ENCODE peak calls at places on chromosomes 12 and 14, in eight cellular contexts. B, N, V, E, L, Y, S and K are unnamed samples.
A peak's percentile ranks its signal among the peaks of the same experiment; 100 is the strongest.

GRCh38 chr14:98965061-98965460 is 306.9 kb downstream of the BCL11B start:
- DNase-seq in B (no peak), N (no peak), V (no peak), E (no peak), L (no peak), Y (no peak), S (no peak), K (peak; percentile 18)

GRCh38 chr12:42756841-42757661 is 167.5 kb upstream of the PRICKLE1 start:
- DNase-seq in B (no peak), N (peak; percentile 97), V (peak; percentile 76), E (peak; percentile 93), L (peak; percentile 46), Y (no peak), S (peak; percentile 94), K (peak; percentile 68)

GRCh38 chr12:112664569-112664968 is 127.0 kb upstream of the RPH3A start:
- DNase-seq in B (no peak), N (peak; percentile 42), V (peak; percentile 78), E (peak; percentile 69), L (peak; percentile 59), Y (no peak), S (peak; percentile 27), K (peak; percentile 52)

GRCh38 chr14:103391048-103391447 is 5.8 kb downstream of the MARK3 start:
- DNase-seq in B (no peak), N (peak; percentile 63), V (peak; percentile 66), E (peak; percentile 41), L (no peak), Y (peak; percentile 42), S (peak; percentile 21), K (peak; percentile 62)

GRCh38 chr14:55332654-55333570 is 61.7 kb downstream of the FBXO34 start:
- DNase-seq in B (no peak), N (no peak), V (no peak), E (no peak), L (no peak), Y (no peak), S (no peak), K (no peak)

GRCh38 chr14:22829661-22830328 is at the start of gene MRPL52:
- DNase-seq in B (peak; percentile 85), N (peak; percentile 91), V (peak; percentile 87), E (peak; percentile 87), L (no peak), Y (peak; percentile 90), S (peak; percentile 89), K (peak; percentile 89)

GRCh38 chr14:101005447-101005846 is 101.9 kb upstream of the RTL1 start:
- DNase-seq in B (peak; percentile 6), N (no peak), V (no peak), E (no peak), L (no peak), Y (no peak), S (no peak), K (peak; percentile 9)

GRCh38 chr12:60205500-60205899 is 609.7 kb downstream of the SLC16A7 start:
- DNase-seq in B (no peak), N (peak; percentile 59), V (peak; percentile 10), E (peak; percentile 61), L (no peak), Y (no peak), S (no peak), K (no peak)

GRCh38 chr12:127399451-127399850 is 867.5 kb upstream of the TMEM132C start:
- DNase-seq in B (no peak), N (peak; percentile 29), V (no peak), E (no peak), L (no peak), Y (no peak), S (no peak), K (no peak)

GRCh38 chr14:63563370-63564026 is 20.3 kb upstream of the PPP2R5E start:
- DNase-seq in B (no peak), N (peak; percentile 79), V (no peak), E (peak; percentile 34), L (no peak), Y (no peak), S (peak; percentile 40), K (no peak)

GRCh38 chr12:3553221-3553620 is 62.2 kb downstream of the PRMT8 start:
- DNase-seq in B (no peak), N (no peak), V (no peak), E (no peak), L (no peak), Y (no peak), S (no peak), K (no peak)

GRCh38 chr14:71594828-71595227 is 337.4 kb upstream of the RGS6 start:
- DNase-seq in B (no peak), N (no peak), V (peak; percentile 29), E (no peak), L (no peak), Y (no peak), S (no peak), K (no peak)

GRCh38 chr14:23984891-23985607 is 3.7 kb upstream of the DHRS4L2 start:
- DNase-seq in B (no peak), N (no peak), V (no peak), E (no peak), L (no peak), Y (no peak), S (no peak), K (no peak)

GRCh38 chr12:63068857-63069442 is 82.1 kb downstream of the AVPR1A start:
- DNase-seq in B (no peak), N (peak; percentile 65), V (peak; percentile 53), E (peak; percentile 78), L (peak; percentile 35), Y (peak; percentile 44), S (peak; percentile 19), K (peak; percentile 9)

GRCh38 chr12:114013601-114014345 is 47.6 kb upstream of the RBM19 start:
- DNase-seq in B (no peak), N (peak; percentile 89), V (peak; percentile 77), E (peak; percentile 67), L (peak; percentile 51), Y (peak; percentile 74), S (peak; percentile 74), K (peak; percentile 84)

GRCh38 chr12:14937014-14937413 is 1.3 kb downstream of the ERP27 start:
- DNase-seq in B (no peak), N (no peak), V (no peak), E (no peak), L (no peak), Y (no peak), S (no peak), K (no peak)

GRCh38 chr12:120260607-120261006 is 4.9 kb downstream of the PXN start:
- DNase-seq in B (no peak), N (no peak), V (no peak), E (no peak), L (no peak), Y (no peak), S (no peak), K (no peak)

GRCh38 chr12:3178671-3179413 is 101.7 kb downstream of the TSPAN9 start:
- DNase-seq in B (no peak), N (no peak), V (no peak), E (no peak), L (no peak), Y (peak; percentile 33), S (no peak), K (no peak)

GRCh38 chr12:6195665-6196535 is 4.3 kb upstream of the CD9 start:
- DNase-seq in B (peak; percentile 82), N (peak; percentile 94), V (peak; percentile 86), E (peak; percentile 70), L (peak; percentile 82), Y (peak; percentile 26), S (peak; percentile 97), K (peak; percentile 96)

GRCh38 chr12:59429766-59430165 is 166.1 kb upstream of the SLC16A7 start:
- DNase-seq in B (no peak), N (no peak), V (no peak), E (no peak), L (no peak), Y (no peak), S (no peak), K (no peak)

GRCh38 chr14:54309615-54310014 is 87.2 kb upstream of the CDKN3 start:
- DNase-seq in B (no peak), N (no peak), V (no peak), E (no peak), L (no peak), Y (no peak), S (no peak), K (no peak)

GRCh38 chr12:113582521-113583218 is 111.0 kb upstream of the LHX5 start:
- DNase-seq in B (no peak), N (peak; percentile 97), V (no peak), E (no peak), L (no peak), Y (no peak), S (peak; percentile 80), K (no peak)

GRCh38 chr12:124747426-124748161 is 116.1 kb downstream of the SCARB1 start:
- DNase-seq in B (no peak), N (no peak), V (no peak), E (no peak), L (no peak), Y (no peak), S (no peak), K (no peak)

GRCh38 chr12:112900298-112901145 is 6.2 kb upstream of the OAS1 start:
- DNase-seq in B (no peak), N (peak; percentile 86), V (peak; percentile 45), E (peak; percentile 89), L (peak; percentile 4), Y (peak; percentile 43), S (peak; percentile 58), K (peak; percentile 70)

GRCh38 chr14:101537286-101537685 is 24.0 kb upstream of the DIO3 start:
- DNase-seq in B (no peak), N (no peak), V (no peak), E (no peak), L (no peak), Y (no peak), S (no peak), K (no peak)

GRCh38 chr12:22037952-22038351 is 8.1 kb upstream of the CMAS start:
- DNase-seq in B (no peak), N (no peak), V (no peak), E (peak; percentile 19), L (no peak), Y (no peak), S (no peak), K (no peak)

GRCh38 chr14:105323663-105324062 is 9.1 kb downstream of the PACS2 start:
- DNase-seq in B (no peak), N (no peak), V (no peak), E (no peak), L (no peak), Y (no peak), S (no peak), K (peak; percentile 51)

GRCh38 chr12:98464155-98464554 is 51.2 kb upstream of the TMPO start:
- DNase-seq in B (no peak), N (no peak), V (no peak), E (no peak), L (no peak), Y (no peak), S (no peak), K (no peak)